ENCODE peak calls at places on chromosomes 7 and 10, in eight cellular contexts. L, M, T, G, P, N, Q and F are unnamed samples.

GRCh38 chr7:152568972-152569371 is 107.0 kb downstream of the XRCC2 start:
- DNase-seq in T (no peak), G (no peak), M (no peak), N (no peak), L (no peak), P (no peak), Q (no peak), F (no peak)

GRCh38 chr10:49614242-49615198 is 683 bp downstream of the CHAT start:
- DNase-seq in T (no peak), Q (no peak), G (no peak), M (no peak), P (no peak), N (no peak), L (peak; percentile 10), F (no peak)

GRCh38 chr7:46321556-46322205 is 400.6 kb upstream of the IGFBP3 start:
- DNase-seq in N (no peak), G (peak; percentile 93), P (no peak), T (no peak), L (no peak), Q (no peak), M (no peak), F (no peak)

GRCh38 chr10:80153460-80153859 is 20.9 kb downstream of the PLAC9 start:
- DNase-seq in L (no peak), T (peak; percentile 15), M (no peak), Q (no peak), G (no peak), N (no peak), P (peak; percentile 34), F (no peak)

GRCh38 chr10:46297406-46298204 is 10.8 kb downstream of the ANTXRL start:
- DNase-seq in N (no peak), M (no peak), T (peak; percentile 17), Q (no peak), G (no peak), L (no peak), P (no peak), F (no peak)

GRCh38 chr7:117322741-117323584 is at the start of gene WNT2:
- DNase-seq in N (no peak), T (no peak), G (peak; percentile 34), L (peak; percentile 75), P (no peak), Q (no peak), M (no peak), F (no peak)

GRCh38 chr7:146138926-146139325 is 22.3 kb downstream of the CNTNAP2 start:
- DNase-seq in G (no peak), M (no peak), L (no peak), N (no peak), T (no peak), P (no peak), Q (no peak), F (no peak)

GRCh38 chr7:20795361-20795760 is 8.7 kb upstream of the SP8 start:
- DNase-seq in N (no peak), T (no peak), Q (no peak), M (no peak), G (no peak), L (no peak), P (no peak), F (no peak)

GRCh38 chr10:71864861-71865473 is 13.9 kb upstream of the PSAP start:
- DNase-seq in N (no peak), P (no peak), L (no peak), M (no peak), Q (no peak), T (no peak), G (peak; percentile 44), F (no peak)

GRCh38 chr10:70596860-70597809 is 5.4 kb downstream of the PRF1 start:
- DNase-seq in G (no peak), L (peak; percentile 34), T (no peak), M (no peak), Q (no peak), P (no peak), N (no peak), F (no peak)

GRCh38 chr7:151446412-151446811 is 6.5 kb upstream of the CRYGN start:
- DNase-seq in Q (peak; percentile 5), T (peak; percentile 9), N (no peak), G (no peak), L (no peak), P (no peak), M (no peak), F (no peak)

GRCh38 chr10:23643396-23643795 is 204.5 kb downstream of the OTUD1 start:
- DNase-seq in P (no peak), L (no peak), Q (no peak), N (no peak), G (no peak), T (no peak), M (no peak), F (no peak)

GRCh38 chr7:138564365-138564764 is 104.3 kb downstream of the TRIM24 start:
- DNase-seq in P (no peak), Q (no peak), N (no peak), T (no peak), G (no peak), M (no peak), L (no peak), F (peak; percentile 82)

GRCh38 chr10:60222060-60222459 is 167.6 kb downstream of the ANK3 start:
- DNase-seq in G (no peak), M (no peak), L (no peak), N (no peak), Q (no peak), P (no peak), T (no peak), F (no peak)

GRCh38 chr10:8054498-8055407 is at the start of gene GATA3:
- DNase-seq in L (peak; percentile 82), N (peak; percentile 68), G (peak; percentile 75), Q (no peak), P (peak; percentile 92), M (no peak), T (peak; percentile 72), F (no peak)

GRCh38 chr7:82789883-82790609 is 346.5 kb upstream of the CACNA2D1 start:
- DNase-seq in M (no peak), Q (no peak), L (no peak), G (peak; percentile 76), P (no peak), T (no peak), N (no peak), F (no peak)

GRCh38 chr10:51063659-51064535 is 10.4 kb upstream of the PRKG1 start:
- DNase-seq in N (no peak), M (no peak), Q (no peak), G (peak; percentile 80), T (no peak), L (peak; percentile 44), P (no peak), F (peak; percentile 27)

GRCh38 chr7:114931656-114932011 is 9.7 kb downstream of the MDFIC start:
- DNase-seq in G (no peak), L (no peak), P (no peak), T (no peak), N (no peak), M (no peak), Q (no peak), F (no peak)

GRCh38 chr7:50471970-50472369 is 21.8 kb upstream of the FIGNL1 start:
- DNase-seq in T (no peak), P (no peak), L (no peak), M (no peak), Q (no peak), G (no peak), N (no peak), F (no peak)

GRCh38 chr10:104025524-104025923 is 58.6 kb downstream of the SLK start:
- DNase-seq in N (no peak), P (no peak), M (no peak), G (peak; percentile 31), T (no peak), Q (no peak), L (no peak), F (no peak)
- TF ChIP-seq CTCF in N (no peak), P (no peak), M (no peak), G (no peak), T (no peak), Q (no peak), L (no peak), F (no peak)

GRCh38 chr7:26167293-26167934 is 15.4 kb downstream of the NFE2L3 start:
- DNase-seq in L (no peak), N (no peak), M (no peak), G (no peak), P (no peak), Q (no peak), T (no peak), F (no peak)
- H3K4me3 ChIP-seq in L (no peak overlapping the region), N (no peak overlapping the region), M (no peak overlapping the region), G (no peak overlapping the region), P (no peak overlapping the region), Q (no peak overlapping the region), T (no peak overlapping the region), F (no peak overlapping the region)

GRCh38 chr10:130863044-130863443 is 448.5 kb downstream of the TCERG1L start:
- DNase-seq in P (no peak), G (no peak), M (no peak), L (no peak), T (no peak), Q (no peak), N (no peak), F (no peak)
- TF ChIP-seq CTCF in P (no peak), G (no peak), M (no peak), L (no peak), T (no peak), Q (no peak), N (no peak), F (no peak)

GRCh38 chr10:92693534-92693893 is 3.8 kb downstream of the HHEX start:
- DNase-seq in L (no peak), N (no peak), M (no peak), Q (no peak), T (no peak), G (no peak), P (no peak), F (no peak)

GRCh38 chr10:92691591-92692084 is 1.9 kb downstream of the HHEX start:
- DNase-seq in M (no peak), T (peak; percentile 46), L (no peak), G (no peak), P (peak; percentile 84), N (peak; percentile 58), Q (peak; percentile 35), F (no peak)

GRCh38 chr10:92692085-92692671 is 2.4 kb downstream of the HHEX start:
- DNase-seq in N (peak; percentile 21), T (peak; percentile 26), P (no peak), G (no peak), M (no peak), L (no peak), Q (no peak), F (no peak)

GRCh38 chr10:92691042-92691590 is 1.4 kb downstream of the HHEX start:
- DNase-seq in T (no peak), M (no peak), G (no peak), L (no peak), N (peak; percentile 30), Q (peak; percentile 18), P (peak; percentile 66), F (no peak)

DNA sequence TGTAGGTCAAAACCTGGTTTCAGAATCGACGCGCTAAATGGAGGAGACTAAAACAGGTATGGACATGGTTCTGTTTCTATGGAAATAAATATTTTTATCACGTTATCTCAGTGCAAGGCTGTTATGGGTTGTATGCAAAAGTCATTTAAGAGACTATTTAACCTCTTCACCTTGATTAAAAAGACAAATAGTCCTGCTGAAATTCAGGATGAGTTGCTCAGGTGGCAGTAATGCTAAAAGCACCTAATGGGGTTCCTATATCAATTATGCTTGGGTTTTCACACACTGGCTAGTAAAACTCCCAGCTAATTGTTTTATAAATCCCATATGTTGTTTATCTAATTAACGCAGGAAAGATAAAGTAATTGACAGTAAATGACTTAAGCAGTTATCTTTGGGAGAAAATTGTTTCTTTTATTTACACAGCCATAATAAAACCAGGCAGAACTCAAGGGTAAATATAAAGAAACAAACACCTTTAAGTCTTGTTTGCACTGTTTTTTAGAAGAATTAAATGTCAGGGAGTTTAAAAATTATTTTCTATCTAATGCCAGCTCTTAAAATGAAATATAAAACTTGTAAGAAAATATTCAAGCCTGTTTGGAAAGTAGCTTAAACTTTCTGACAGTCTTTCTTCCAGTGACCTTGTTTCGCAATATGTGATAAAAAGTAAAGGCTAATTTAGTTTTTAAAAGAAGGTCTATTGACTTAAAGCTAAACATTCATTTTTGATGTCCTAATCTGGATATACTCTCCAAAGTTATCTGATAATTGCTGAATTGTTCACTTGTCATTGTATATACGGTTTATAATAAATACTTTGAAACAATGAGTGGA is 3.2 kb downstream of the HHEX start:
- DNase-seq in N (no peak), M (no peak), L (peak; percentile 8), G (no peak), P (no peak), Q (no peak), T (no peak), F (peak; percentile 11)
- H3K4me3 ChIP-seq in N (peak overlapping the region; percentile 78), M (no peak overlapping the region), L (no peak overlapping the region), G (peak overlapping the region; percentile 75), P (no peak overlapping the region), Q (no peak overlapping the region), T (no peak overlapping the region), F (peak overlapping the region; percentile 31)